ENCODE peak calls at places on chromosomes 1 and 21, in seven cellular contexts. One of them, this sample, is unnamed.

GRCh38 chr1:101769520-101769919 is 227.2 kb downstream of the OLFM3 start:
- DNase-seq in H9: no peak
- DNase-seq in IMR-90: peak
- DNase-seq in endothelial cell of umbilical vein: peak
- DNase-seq in mesendoderm: peak
- DNase-seq in Karpas-422: peak
- DNase-seq in colonic mucosa: no peak
- DNase-seq in this sample: no peak

GRCh38 chr1:43552813-43553212 is 22.1 kb downstream of the PTPRF start:
- DNase-seq in colonic mucosa: peak
- DNase-seq in IMR-90: peak
- DNase-seq in mesendoderm: no peak
- DNase-seq in Karpas-422: no peak
- DNase-seq in endothelial cell of umbilical vein: no peak
- DNase-seq in H9: no peak
- DNase-seq in this sample: no peak

GRCh38 chr1:200887772-200888348 is 6.8 kb upstream of the INAVA start:
- DNase-seq in endothelial cell of umbilical vein: no peak
- DNase-seq in H9: no peak
- DNase-seq in colonic mucosa: no peak
- DNase-seq in mesendoderm: no peak
- DNase-seq in Karpas-422: no peak
- DNase-seq in IMR-90: no peak
- DNase-seq in this sample: no peak

GRCh38 chr1:77036560-77036959 is 169.3 kb downstream of the ST6GALNAC5 start:
- DNase-seq in IMR-90: peak
- DNase-seq in Karpas-422: peak
- DNase-seq in mesendoderm: peak
- DNase-seq in H9: no peak
- DNase-seq in endothelial cell of umbilical vein: peak
- DNase-seq in colonic mucosa: no peak
- DNase-seq in this sample: no peak

GRCh38 chr1:206715120-206715519 is 30.4 kb downstream of the MAPKAPK2 start:
- DNase-seq in mesendoderm: no peak
- DNase-seq in H9: no peak
- DNase-seq in IMR-90: no peak
- DNase-seq in Karpas-422: no peak
- DNase-seq in endothelial cell of umbilical vein: no peak
- DNase-seq in colonic mucosa: no peak
- DNase-seq in this sample: no peak

GRCh38 chr1:248576219-248576980 is 1.8 kb upstream of the OR2T34 start:
- DNase-seq in H9: no peak
- DNase-seq in Karpas-422: no peak
- DNase-seq in endothelial cell of umbilical vein: no peak
- DNase-seq in IMR-90: no peak
- DNase-seq in colonic mucosa: no peak
- DNase-seq in mesendoderm: no peak
- DNase-seq in this sample: no peak

GRCh38 chr1:198107041-198107440 is 49.8 kb upstream of the NEK7 start:
- DNase-seq in Karpas-422: no peak
- DNase-seq in colonic mucosa: no peak
- DNase-seq in H9: no peak
- DNase-seq in endothelial cell of umbilical vein: no peak
- DNase-seq in mesendoderm: peak
- DNase-seq in IMR-90: peak
- DNase-seq in this sample: no peak

GRCh38 chr1:117615474-117615873 is 9.6 kb downstream of the TENT5C start:
- DNase-seq in mesendoderm: no peak
- DNase-seq in colonic mucosa: no peak
- DNase-seq in IMR-90: no peak
- DNase-seq in Karpas-422: no peak
- DNase-seq in H9: no peak
- DNase-seq in endothelial cell of umbilical vein: no peak
- DNase-seq in this sample: no peak

GRCh38 chr1:201170533-201171062 is 16.3 kb upstream of the TMEM9 start:
- DNase-seq in IMR-90: peak
- DNase-seq in H9: peak
- DNase-seq in mesendoderm: peak
- DNase-seq in Karpas-422: peak
- DNase-seq in endothelial cell of umbilical vein: peak
- DNase-seq in colonic mucosa: peak
- DNase-seq in this sample: peak

GRCh38 chr1:241736387-241736786 is 84.3 kb downstream of the WDR64 start:
- DNase-seq in colonic mucosa: no peak
- DNase-seq in H9: no peak
- DNase-seq in endothelial cell of umbilical vein: no peak
- DNase-seq in IMR-90: no peak
- DNase-seq in Karpas-422: no peak
- DNase-seq in mesendoderm: no peak
- DNase-seq in this sample: no peak

GRCh38 chr1:151980287-151981177 is 13.1 kb downstream of the S100A10 start:
- DNase-seq in endothelial cell of umbilical vein: peak
- DNase-seq in Karpas-422: no peak
- DNase-seq in colonic mucosa: peak
- DNase-seq in mesendoderm: no peak
- DNase-seq in IMR-90: peak
- DNase-seq in H9: no peak
- DNase-seq in this sample: peak

GRCh38 chr1:95974586-95974985 is 740.6 kb downstream of the RWDD3 start:
- DNase-seq in Karpas-422: no peak
- DNase-seq in colonic mucosa: no peak
- DNase-seq in IMR-90: peak
- DNase-seq in endothelial cell of umbilical vein: no peak
- DNase-seq in H9: peak
- DNase-seq in mesendoderm: peak
- DNase-seq in this sample: peak

GRCh38 chr1:174874337-174875053 is 125.3 kb upstream of the CACYBP start:
- DNase-seq in IMR-90: no peak
- DNase-seq in mesendoderm: peak
- DNase-seq in H9: peak
- DNase-seq in Karpas-422: no peak
- DNase-seq in endothelial cell of umbilical vein: no peak
- DNase-seq in colonic mucosa: peak
- DNase-seq in this sample: no peak

GRCh38 chr1:9196129-9197040 is 38.2 kb upstream of the H6PD start:
- DNase-seq in H9: peak
- DNase-seq in endothelial cell of umbilical vein: peak
- DNase-seq in Karpas-422: peak
- DNase-seq in IMR-90: peak
- DNase-seq in mesendoderm: peak
- DNase-seq in colonic mucosa: peak
- DNase-seq in this sample: peak

GRCh38 chr1:109873278-109874175 is 37.1 kb upstream of the CSF1 start:
- DNase-seq in H9: no peak
- DNase-seq in IMR-90: peak
- DNase-seq in colonic mucosa: no peak
- DNase-seq in mesendoderm: peak
- DNase-seq in endothelial cell of umbilical vein: no peak
- DNase-seq in Karpas-422: no peak
- DNase-seq in this sample: no peak

GRCh38 chr1:7378346-7379130 is 392.6 kb upstream of the VAMP3 start:
- DNase-seq in endothelial cell of umbilical vein: no peak
- DNase-seq in mesendoderm: no peak
- DNase-seq in Karpas-422: no peak
- DNase-seq in IMR-90: no peak
- DNase-seq in H9: no peak
- DNase-seq in colonic mucosa: peak
- DNase-seq in this sample: no peak

GRCh38 chr1:232751393-232752140 is 53.6 kb upstream of the MAP10 start:
- DNase-seq in endothelial cell of umbilical vein: no peak
- DNase-seq in mesendoderm: no peak
- DNase-seq in H9: no peak
- DNase-seq in IMR-90: no peak
- DNase-seq in Karpas-422: no peak
- DNase-seq in colonic mucosa: no peak
- DNase-seq in this sample: no peak

GRCh38 chr1:247551716-247552115 is 2.8 kb downstream of the GCSAML start:
- DNase-seq in IMR-90: peak
- DNase-seq in endothelial cell of umbilical vein: no peak
- DNase-seq in colonic mucosa: no peak
- DNase-seq in mesendoderm: no peak
- DNase-seq in H9: no peak
- DNase-seq in Karpas-422: no peak
- DNase-seq in this sample: no peak

GRCh38 chr1:93676424-93676823 is 5.2 kb downstream of the BCAR3 start:
- DNase-seq in mesendoderm: no peak
- DNase-seq in endothelial cell of umbilical vein: peak
- DNase-seq in Karpas-422: no peak
- DNase-seq in colonic mucosa: no peak
- DNase-seq in H9: peak
- DNase-seq in IMR-90: no peak
- DNase-seq in this sample: no peak

GRCh38 chr1:201192478-201192804 is 1.8 kb downstream of the IGFN1 start:
- DNase-seq in IMR-90: no peak
- DNase-seq in Karpas-422: no peak
- DNase-seq in mesendoderm: no peak
- DNase-seq in colonic mucosa: no peak
- DNase-seq in endothelial cell of umbilical vein: no peak
- DNase-seq in H9: no peak
- DNase-seq in this sample: no peak

GRCh38 chr1:233647083-233647482 is 33.2 kb downstream of the KCNK1 start:
- DNase-seq in Karpas-422: no peak
- DNase-seq in colonic mucosa: no peak
- DNase-seq in H9: no peak
- DNase-seq in endothelial cell of umbilical vein: no peak
- DNase-seq in IMR-90: no peak
- DNase-seq in mesendoderm: no peak
- DNase-seq in this sample: no peak

GRCh38 chr1:108719654-108720435 is 7.1 kb downstream of the FNDC7 start:
- DNase-seq in endothelial cell of umbilical vein: peak
- DNase-seq in IMR-90: peak
- DNase-seq in H9: no peak
- DNase-seq in mesendoderm: peak
- DNase-seq in colonic mucosa: no peak
- DNase-seq in Karpas-422: no peak
- DNase-seq in this sample: no peak

GRCh38 chr1:206828061-206828460 is 37.4 kb upstream of the IL20 start:
- DNase-seq in H9: no peak
- DNase-seq in colonic mucosa: no peak
- DNase-seq in endothelial cell of umbilical vein: no peak
- DNase-seq in mesendoderm: no peak
- DNase-seq in Karpas-422: no peak
- DNase-seq in IMR-90: no peak
- DNase-seq in this sample: no peak

GRCh38 chr1:220826729-220827128 is 40.0 kb downstream of the MTARC1 start:
- DNase-seq in Karpas-422: peak
- DNase-seq in endothelial cell of umbilical vein: no peak
- DNase-seq in mesendoderm: no peak
- DNase-seq in IMR-90: no peak
- DNase-seq in H9: no peak
- DNase-seq in colonic mucosa: no peak
- DNase-seq in this sample: no peak

GRCh38 chr1:211596418-211597181 is 17.6 kb upstream of the SLC30A1 start:
- DNase-seq in H9: no peak
- DNase-seq in endothelial cell of umbilical vein: no peak
- DNase-seq in IMR-90: no peak
- DNase-seq in colonic mucosa: no peak
- DNase-seq in mesendoderm: no peak
- DNase-seq in Karpas-422: no peak
- DNase-seq in this sample: no peak

GRCh38 chr21:45111703-45112102 is 37.3 kb downstream of the ADARB1 start:
- DNase-seq in H9: no peak
- DNase-seq in Karpas-422: no peak
- DNase-seq in endothelial cell of umbilical vein: no peak
- DNase-seq in mesendoderm: no peak
- DNase-seq in colonic mucosa: no peak
- DNase-seq in IMR-90: no peak
- DNase-seq in this sample: no peak

DNA sequence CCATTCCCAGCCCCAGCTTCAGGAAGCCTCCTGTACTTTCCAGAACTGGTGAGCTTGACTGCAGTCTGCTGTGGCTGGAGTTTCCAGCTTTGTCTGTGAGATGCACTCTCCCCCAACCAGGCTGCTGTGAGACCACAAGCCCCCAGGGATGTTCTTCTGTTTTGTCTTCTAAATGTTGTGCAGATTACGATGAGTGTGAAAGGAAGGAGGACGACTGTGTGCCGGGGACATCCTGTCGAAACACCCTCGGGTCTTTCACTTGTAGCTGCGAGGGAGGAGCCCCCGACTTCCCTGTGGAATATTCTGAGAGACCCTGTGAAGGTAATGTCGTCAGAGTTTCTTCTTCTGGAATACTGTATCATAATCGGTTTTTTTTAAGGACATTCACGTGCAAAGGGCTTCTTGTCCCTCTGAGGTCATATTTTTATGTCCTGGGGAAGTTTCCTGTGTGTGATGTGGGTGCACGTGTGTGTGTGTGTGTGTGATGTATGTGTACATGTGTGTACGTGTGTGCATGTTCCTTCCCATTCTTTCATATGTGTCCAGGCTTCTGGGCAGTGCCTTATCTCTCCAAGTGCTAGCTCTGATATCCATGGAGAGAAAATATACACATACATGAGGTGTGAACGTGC is 49.9 kb downstream of the UMODL1 start:
- DNase-seq in colonic mucosa: no peak
- DNase-seq in endothelial cell of umbilical vein: no peak
- DNase-seq in Karpas-422: peak
- DNase-seq in IMR-90: no peak
- DNase-seq in mesendoderm: no peak
- DNase-seq in H9: no peak
- DNase-seq in this sample: peak
- H3K9ac ChIP-seq in colonic mucosa: no peak
- H3K9ac ChIP-seq in endothelial cell of umbilical vein: no peak
- H3K9ac ChIP-seq in Karpas-422: peak
- H3K9ac ChIP-seq in IMR-90: no peak
- H3K9ac ChIP-seq in mesendoderm: no peak
- H3K9ac ChIP-seq in H9: no peak
- H3K9ac ChIP-seq in this sample: no peak

DNA sequence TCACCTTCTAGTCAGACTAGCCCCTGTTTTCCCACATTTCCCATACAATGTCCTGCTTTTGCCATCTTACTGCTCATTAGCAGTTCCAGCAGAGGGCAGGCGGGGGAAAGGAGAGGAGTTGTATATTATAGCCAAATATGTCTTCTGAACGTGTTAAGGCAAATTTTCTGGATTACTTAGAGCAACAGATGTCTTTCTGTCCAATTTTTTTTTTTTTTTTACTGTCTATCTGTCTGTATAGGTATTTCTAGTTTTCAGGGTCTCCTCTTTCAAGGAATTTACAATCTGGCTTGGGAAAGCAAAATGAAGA is 30.0 kb upstream of the DDAH1 start:
- DNase-seq in mesendoderm: peak
- DNase-seq in colonic mucosa: no peak
- DNase-seq in endothelial cell of umbilical vein: no peak
- DNase-seq in H9: no peak
- DNase-seq in IMR-90: peak
- DNase-seq in Karpas-422: no peak
- DNase-seq in this sample: no peak
- H3K27ac ChIP-seq in mesendoderm: no peak
- H3K27ac ChIP-seq in colonic mucosa: no peak
- H3K27ac ChIP-seq in endothelial cell of umbilical vein: no peak
- H3K27ac ChIP-seq in H9: no peak
- H3K27ac ChIP-seq in IMR-90: no peak
- H3K27ac ChIP-seq in Karpas-422: no peak
- H3K27ac ChIP-seq in this sample: no peak

GRCh38 chr1:205314986-205315618 is 6.4 kb downstream of the NUAK2 start:
- DNase-seq in endothelial cell of umbilical vein: no peak
- DNase-seq in IMR-90: no peak
- DNase-seq in H9: no peak
- DNase-seq in colonic mucosa: no peak
- DNase-seq in mesendoderm: no peak
- DNase-seq in Karpas-422: no peak
- DNase-seq in this sample: no peak
- H3K9ac ChIP-seq in endothelial cell of umbilical vein: no peak
- H3K9ac ChIP-seq in IMR-90: peak
- H3K9ac ChIP-seq in H9: no peak
- H3K9ac ChIP-seq in colonic mucosa: peak
- H3K9ac ChIP-seq in mesendoderm: no peak
- H3K9ac ChIP-seq in Karpas-422: no peak
- H3K9ac ChIP-seq in this sample: no peak

GRCh38 chr1:177646757-177647730 is 322.8 kb downstream of the SEC16B start:
- DNase-seq in colonic mucosa: no peak
- DNase-seq in endothelial cell of umbilical vein: no peak
- DNase-seq in Karpas-422: no peak
- DNase-seq in IMR-90: no peak
- DNase-seq in H9: no peak
- DNase-seq in mesendoderm: peak
- DNase-seq in this sample: no peak
- H3K27ac ChIP-seq in colonic mucosa: no peak
- H3K27ac ChIP-seq in endothelial cell of umbilical vein: no peak
- H3K27ac ChIP-seq in Karpas-422: no peak
- H3K27ac ChIP-seq in IMR-90: no peak
- H3K27ac ChIP-seq in H9: no peak
- H3K27ac ChIP-seq in mesendoderm: no peak
- H3K27ac ChIP-seq in this sample: no peak